ENCODE peak calls at places on chromosomes 6 and 20, in ten cellular contexts. X is uterus, V is tibial nerve, Z is ovary, C is transverse colon, P is GM12878, L is heart left ventricle, N is H1, K is IMR-90, A is prostate gland. G is an unnamed sample.

GRCh38 chr6:27250955-27251671 is 3.6 kb downstream of the PRSS16 start:
- DNase-seq in X (peak; percentile 27), V (no peak), Z (peak; percentile 65), C (peak; percentile 96), P (peak; percentile 40), L (peak; percentile 26), N (peak; percentile 86), K (no peak), A (peak; percentile 92), G (peak; percentile 92)

GRCh38 chr20:18388860-18389259 is 78.0 kb downstream of the DZANK1 start:
- DNase-seq in X (no peak), V (no peak), Z (peak; percentile 45), C (no peak), P (no peak), L (no peak), N (no peak), K (peak; percentile 77), A (no peak), G (no peak)

GRCh38 chr6:89977808-89978748 is 83.8 kb downstream of the GJA10 start:
- DNase-seq in X (no peak), V (no peak), Z (no peak), C (no peak), P (no peak), L (peak; percentile 63), N (no peak), K (peak; percentile 93), A (no peak), G (no peak)

GRCh38 chr6:75460636-75461035 is 33.0 kb downstream of the FILIP1 start:
- DNase-seq in X (no peak), V (no peak), Z (no peak), C (no peak), P (no peak), L (no peak), N (no peak), K (peak; percentile 60), A (no peak), G (no peak)

GRCh38 chr20:44734938-44735337 is 10.7 kb upstream of the KCNK15 start:
- DNase-seq in X (no peak), V (no peak), Z (no peak), C (no peak), P (no peak), L (no peak), N (no peak), K (peak; percentile 65), A (no peak), G (no peak)

GRCh38 chr6:9250852-9251251 is 815.5 kb upstream of the SLC35B3 start:
- DNase-seq in X (no peak), V (no peak), Z (no peak), C (peak; percentile 12), P (no peak), L (peak; percentile 26), N (peak; percentile 34), K (peak; percentile 53), A (peak; percentile 57), G (no peak)

GRCh38 chr6:112886415-112886814 is 539.3 kb downstream of the RFPL4B start:
- DNase-seq in X (no peak), V (no peak), Z (no peak), C (no peak), P (no peak), L (no peak), N (no peak), K (no peak), A (no peak), G (no peak)

GRCh38 chr6:72748759-72749158 is 126.9 kb downstream of the KCNQ5 start:
- DNase-seq in X (no peak), V (no peak), Z (no peak), C (no peak), P (no peak), L (no peak), N (no peak), K (peak; percentile 84), A (peak; percentile 27), G (no peak)

GRCh38 chr20:17794400-17794799 is 94.6 kb downstream of the BANF2 start:
- DNase-seq in X (no peak), V (no peak), Z (no peak), C (no peak), P (no peak), L (no peak), N (no peak), K (no peak), A (peak; percentile 21), G (no peak)

GRCh38 chr6:3335169-3335568 is 76.4 kb downstream of the PSMG4 start:
- DNase-seq in X (no peak), V (no peak), Z (no peak), C (no peak), P (no peak), L (no peak), N (no peak), K (no peak), A (no peak), G (no peak)
- TF ChIP-seq POLR2A in X (no peak), V (no peak), Z (no peak), C (no peak), P (no peak), L (no peak), N (no peak), K (no peak), A (no peak), G (no peak)

GRCh38 chr6:7249946-7250643 is 62.9 kb downstream of the SSR1 start:
- DNase-seq in X (no peak), V (no peak), Z (no peak), C (no peak), P (no peak), L (no peak), N (no peak), K (peak; percentile 59), A (no peak), G (no peak)
- H3K4me3 ChIP-seq in X (no peak overlapping the region), V (no peak overlapping the region), Z (no peak overlapping the region), C (no peak overlapping the region), P (no peak overlapping the region), L (no peak overlapping the region), N (no peak overlapping the region), K (no peak overlapping the region), A (no peak overlapping the region), G (no peak overlapping the region)

GRCh38 chr20:20083796-20084195 is 31.5 kb downstream of the CFAP61 start:
- DNase-seq in X (no peak), V (no peak), Z (no peak), C (no peak), P (peak; percentile 2), L (no peak), N (no peak), K (peak; percentile 20), A (no peak), G (no peak)
- TF ChIP-seq CTCF in X (peak; percentile 56), V (no peak), Z (peak; percentile 10), C (peak; percentile 48), P (peak; percentile 43), L (peak; percentile 63), N (peak; percentile 41), K (peak; percentile 53), A (peak; percentile 55), G (no peak)

GRCh38 chr6:33454009-33454946 is at the start of gene ZBTB9:
- DNase-seq in X (peak; percentile 96), V (peak; percentile 95), Z (peak; percentile 97), C (peak; percentile 97), P (peak; percentile 89), L (peak; percentile 98), N (peak; percentile 86), K (peak; percentile 96), A (peak; percentile 97), G (peak; percentile 99)
- TF ChIP-seq POLR2A in X (peak; percentile 85), V (peak; percentile 85), Z (peak; percentile 76), C (peak; percentile 85), P (peak; percentile 94), L (peak; percentile 83), N (peak; percentile 78), K (peak; percentile 89), A (peak; percentile 85), G (no peak)

DNA sequence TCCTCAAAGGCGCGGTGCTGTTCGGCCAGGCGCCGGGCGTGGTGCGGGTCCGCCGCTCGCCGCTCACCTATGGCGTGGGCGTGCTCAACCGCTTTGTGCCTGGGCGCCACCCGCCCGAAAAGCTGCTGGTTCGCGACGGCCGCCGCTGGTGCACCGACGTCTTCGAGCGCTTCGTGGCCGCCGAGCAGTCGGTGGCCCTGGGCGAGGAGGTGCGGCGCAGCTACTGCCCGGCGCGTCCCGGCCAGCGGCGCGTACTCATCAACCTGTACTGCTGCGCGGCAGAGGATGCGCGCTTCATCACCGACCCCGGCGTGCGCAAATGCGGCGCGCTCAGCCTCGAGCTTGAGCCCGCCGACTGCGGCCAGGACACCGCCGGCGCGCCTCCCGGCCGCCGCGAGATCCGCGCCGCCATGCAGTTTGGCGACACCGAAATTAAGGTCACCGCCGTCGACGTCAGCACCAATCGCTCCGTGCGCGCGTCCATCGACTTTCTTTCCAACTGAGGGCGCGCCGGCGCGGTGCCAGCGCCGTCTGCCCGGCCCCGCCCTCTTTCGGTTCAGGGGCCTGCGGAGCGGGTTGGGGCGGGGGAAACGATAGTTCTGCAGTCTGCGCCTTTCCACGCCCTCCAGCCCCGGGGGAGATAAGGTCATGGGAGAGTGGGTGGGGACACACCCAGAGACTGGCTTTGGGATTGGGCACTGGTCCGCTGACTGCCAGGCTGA is 15.7 kb downstream of the ADISSP start:
- DNase-seq in X (no peak), V (no peak), Z (no peak), C (peak; percentile 68), P (no peak), L (peak; percentile 77), N (peak; percentile 60), K (no peak), A (no peak), G (no peak)
- H3K4me3 ChIP-seq in X (no peak overlapping the region), V (peak overlapping the region; percentile 8), Z (no peak overlapping the region), C (peak overlapping the region; percentile 36), P (no peak overlapping the region), L (peak overlapping the region; percentile 53), N (peak overlapping the region; percentile 23), K (no peak overlapping the region), A (peak overlapping the region; percentile 21), G (no peak overlapping the region)

DNA sequence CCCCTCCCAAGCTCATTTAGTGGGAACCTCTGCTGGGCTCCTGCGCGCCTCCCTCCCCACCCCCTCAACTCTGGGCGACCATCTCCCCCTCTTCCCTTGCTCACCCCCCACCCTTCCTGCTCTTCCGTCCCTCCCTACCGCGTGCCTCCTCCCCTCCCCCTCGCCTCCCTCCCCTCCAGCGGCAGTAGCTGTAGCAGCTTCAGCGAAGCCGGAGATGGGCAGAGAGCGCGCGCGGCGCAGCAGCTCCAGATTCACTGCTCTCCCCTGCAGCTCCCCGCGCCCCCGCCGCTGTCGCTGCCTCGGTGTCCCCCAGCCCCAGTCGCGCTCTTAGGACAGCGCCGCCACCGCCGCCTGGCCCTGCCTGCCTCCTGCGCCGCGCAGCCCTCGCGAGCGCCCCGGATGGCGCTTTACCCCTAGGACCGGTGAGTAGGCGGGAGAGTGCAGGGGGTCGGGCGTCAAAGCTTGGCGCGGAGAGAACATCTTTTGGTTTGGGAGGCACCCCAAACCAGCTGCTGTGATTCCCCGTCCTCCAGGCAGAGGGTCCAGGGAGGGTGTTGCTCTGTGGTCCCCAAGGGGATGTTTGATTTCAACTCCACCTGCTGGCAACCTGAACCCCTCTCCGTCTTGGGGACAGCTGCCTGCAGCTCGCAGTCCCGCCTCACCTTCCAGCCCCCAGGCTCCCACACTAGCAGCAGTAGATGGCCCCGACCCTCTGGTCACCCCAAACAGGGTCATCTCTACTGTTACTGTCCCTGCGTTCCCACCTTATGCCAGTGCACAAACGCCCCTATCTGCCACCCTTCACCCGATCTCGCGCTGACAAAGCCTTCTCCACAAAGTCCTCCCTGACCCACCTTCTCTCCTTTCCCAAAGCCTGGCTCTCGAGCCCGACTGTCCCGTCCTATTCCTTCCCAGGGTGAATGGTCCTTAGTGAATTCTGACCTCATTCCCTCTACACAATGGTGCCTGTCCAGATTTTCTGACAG is at the start of gene FUT9:
- DNase-seq in X (no peak), V (no peak), Z (no peak), C (no peak), P (no peak), L (no peak), N (peak; percentile 70), K (no peak), A (peak; percentile 5), G (no peak)
- TF ChIP-seq CTCF in X (no peak), V (no peak), Z (no peak), C (no peak), P (no peak), L (no peak), N (peak; percentile 57), K (no peak), A (no peak), G (no peak)

GRCh38 chr6:63573140-63573898 is 1.0 kb downstream of the LOC128125822 start:
- DNase-seq in X (peak; percentile 72), V (peak; percentile 72), Z (peak; percentile 78), C (peak; percentile 93), P (peak; percentile 55), L (peak; percentile 73), N (peak; percentile 76), K (peak; percentile 55), A (peak; percentile 97), G (peak; percentile 91)
- TF ChIP-seq POLR2A in X (peak; percentile 76), V (peak; percentile 83), Z (peak; percentile 58), C (peak; percentile 77), P (peak; percentile 83), L (no peak), N (peak; percentile 98), K (peak; percentile 57), A (peak; percentile 97), G (no peak)